ENCODE peak calls at places on chromosomes 1 and 21, in nine cellular contexts. S is sciatic nerve; E is left ventricle myocardium inferior; I is T-helper 2 cell; V is anterior cingulate cortex; Q is stimulated activated CD4-positive, alpha-beta T cell treated with anti-CD3 and anti-CD28 coated beads, Interleukin-2, amount 100 ng/mL, for 24 hours; P is naive thymus-derived CD4-positive, alpha-beta T cell; B is left lobe of liver; T is effector memory CD8-positive, alpha-beta T cell. U is an unnamed sample.

GRCh38 chr1:97044159-97044760 is 322.7 kb downstream of the PTBP2 start:
- DNase-seq in Q (no peak), I (no peak), E (no peak), S (no peak), B (no peak), P (no peak), T (no peak), V (no peak), U (no peak)

GRCh38 chr1:245014247-245015029 is 140.3 kb upstream of the KIF26B start:
- DNase-seq in E (no peak), T (no peak), S (no peak), I (no peak), V (no peak), B (no peak), Q (no peak), P (no peak), U (no peak)

GRCh38 chr1:227870375-227870774 is 54.9 kb downstream of the PRSS38 start:
- DNase-seq in Q (no peak), B (no peak), E (no peak), S (no peak), T (no peak), V (no peak), P (no peak), I (no peak), U (no peak)

GRCh38 chr1:174931214-174931613 is 68.5 kb upstream of the CACYBP start:
- DNase-seq in T (no peak), I (no peak), B (no peak), Q (no peak), E (no peak), P (no peak), V (no peak), S (no peak), U (no peak)

GRCh38 chr1:79441243-79441642 is 434.7 kb upstream of the ADGRL4 start:
- DNase-seq in S (no peak), P (no peak), V (no peak), B (no peak), Q (no peak), T (no peak), I (no peak), E (no peak), U (no peak)

GRCh38 chr1:180168786-180169640 is 14.3 kb downstream of the QSOX1 start:
- DNase-seq in E (no peak), Q (peak; percentile 25), T (no peak), V (no peak), I (no peak), S (peak; percentile 49), P (peak; percentile 16), B (no peak), U (peak; percentile 76)

GRCh38 chr1:48093696-48094518 is 96.7 kb upstream of the TRABD2B start:
- DNase-seq in P (peak; percentile 72), I (peak; percentile 20), V (no peak), T (peak; percentile 73), Q (peak; percentile 74), E (peak; percentile 39), S (no peak), B (peak; percentile 81), U (peak; percentile 80)

GRCh38 chr1:165069829-165070228 is 286.7 kb downstream of the LMX1A start:
- DNase-seq in T (no peak), Q (no peak), I (no peak), V (peak; percentile 31), E (no peak), S (no peak), P (no peak), B (no peak), U (no peak)

GRCh38 chr1:203476223-203476622 is 617 bp downstream of the PRELP start:
- DNase-seq in Q (no peak), P (no peak), V (no peak), E (no peak), S (no peak), T (no peak), I (no peak), B (no peak), U (no peak)

GRCh38 chr1:111856411-111857135 is 100.9 kb downstream of the DDX20 start:
- DNase-seq in T (no peak), Q (no peak), B (no peak), E (no peak), S (no peak), I (no peak), V (no peak), P (no peak), U (no peak)

GRCh38 chr1:115632251-115633026 is 9.3 kb upstream of the VANGL1 start:
- DNase-seq in E (no peak), S (no peak), Q (no peak), I (no peak), P (no peak), V (no peak), T (no peak), B (no peak), U (no peak)

GRCh38 chr1:211348547-211348946 is 21.9 kb downstream of the TRAF5 start:
- DNase-seq in S (no peak), B (no peak), I (no peak), E (no peak), Q (no peak), T (no peak), P (no peak), V (no peak), U (no peak)

GRCh38 chr21:29163381-29164115 is 33.1 kb downstream of the MAP3K7CL start:
- DNase-seq in S (no peak), P (no peak), E (peak; percentile 18), I (no peak), Q (no peak), B (no peak), T (no peak), V (no peak), U (no peak)

GRCh38 chr21:36134820-36135390 is at the start of gene CBR3:
- DNase-seq in S (peak; percentile 88), B (peak; percentile 50), P (peak; percentile 56), T (peak; percentile 23), I (peak; percentile 16), E (peak; percentile 72), V (peak; percentile 40), Q (peak; percentile 73), U (peak; percentile 49)

GRCh38 chr1:24154215-24154614 is 11.3 kb upstream of the IL22RA1 start:
- DNase-seq in P (no peak), I (no peak), T (no peak), E (no peak), S (no peak), V (no peak), B (no peak), Q (no peak), U (no peak)

GRCh38 chr1:1183833-1184775 is 10.4 kb downstream of the TTLL10 start:
- DNase-seq in B (no peak), E (peak; percentile 5), V (no peak), T (no peak), S (no peak), I (no peak), Q (no peak), P (no peak), U (no peak)

GRCh38 chr1:4615138-4615470 is 39.3 kb upstream of the AJAP1 start:
- DNase-seq in T (no peak), S (no peak), I (no peak), P (no peak), B (no peak), Q (no peak), E (no peak), V (no peak), U (no peak)

GRCh38 chr1:46394108-46394871 is at the start of gene FAAH:
- DNase-seq in E (peak; percentile 68), Q (peak; percentile 48), T (no peak), I (no peak), B (peak; percentile 87), S (peak; percentile 81), V (peak; percentile 63), P (peak; percentile 63), U (peak; percentile 74)

GRCh38 chr21:34938079-34938764 is 110.9 kb downstream of the RUNX1 start:
- DNase-seq in S (no peak), Q (no peak), V (no peak), T (no peak), B (no peak), P (no peak), E (no peak), I (no peak), U (no peak)

GRCh38 chr1:151934048-151934493 is 24.8 kb upstream of the THEM4 start:
- DNase-seq in I (no peak), Q (peak; percentile 49), B (no peak), V (no peak), P (peak; percentile 59), T (peak; percentile 64), E (no peak), S (no peak), U (peak; percentile 19)

GRCh38 chr21:25298512-25299491 is 308.5 kb downstream of the MRPL39 start:
- DNase-seq in I (no peak), B (no peak), T (no peak), Q (no peak), P (no peak), V (no peak), S (no peak), E (no peak), U (no peak)

GRCh38 chr1:54153548-54154439 is 994 bp upstream of the CDCP2 start:
- DNase-seq in V (no peak), T (no peak), E (peak; percentile 47), B (peak; percentile 87), Q (no peak), S (peak; percentile 67), I (no peak), P (no peak), U (peak; percentile 63)

GRCh38 chr1:151606384-151606783 is 5.5 kb upstream of the SNX27 start:
- DNase-seq in E (no peak), Q (no peak), P (no peak), V (no peak), T (no peak), B (no peak), S (no peak), I (no peak), U (no peak)

GRCh38 chr1:227885648-227886502 is 61.9 kb downstream of the WNT9A start:
- DNase-seq in S (peak; percentile 84), E (peak; percentile 79), V (no peak), I (peak; percentile 8), T (no peak), B (no peak), P (no peak), Q (peak; percentile 28), U (peak; percentile 15)

GRCh38 chr1:167135281-167135840 is 41.5 kb downstream of the STYXL2 start:
- DNase-seq in T (no peak), S (no peak), V (no peak), B (no peak), P (no peak), E (no peak), I (no peak), Q (no peak), U (no peak)